ENCODE peak calls at places on chromosomes 16 and 17, in seven cellular contexts. H is RWPE2, F is AG09319, D is PC-3, Z is GM20000, Q is A549, O is AG10803. V is an unnamed sample.

GRCh38 chr16:69112285-69113129 is 7.1 kb downstream of the HAS3 start:
- DNase-seq in Z (peak), H (peak), O (peak), Q (peak), D (peak), F (no peak), V (no peak)

GRCh38 chr17:46815474-46816353 is 2.8 kb downstream of the WNT3 start:
- DNase-seq in D (no peak), F (no peak), H (no peak), O (no peak), Q (no peak), Z (no peak), V (no peak)

GRCh38 chr16:14602443-14602963 is 27.6 kb downstream of the PARN start:
- DNase-seq in Q (no peak), H (no peak), D (no peak), O (no peak), F (no peak), Z (no peak), V (no peak)

GRCh38 chr16:10541396-10541795 is 39.0 kb downstream of the EMP2 start:
- DNase-seq in Z (no peak), H (no peak), F (no peak), D (no peak), O (no peak), Q (no peak), V (no peak)

GRCh38 chr17:4895676-4896331 is 3.5 kb upstream of the C17orf107 start:
- DNase-seq in Q (no peak), F (no peak), D (no peak), O (no peak), Z (no peak), H (no peak), V (no peak)

GRCh38 chr17:71192848-71193247 is 928.0 kb upstream of the SOX9 start:
- DNase-seq in Q (no peak), H (no peak), D (no peak), O (no peak), Z (no peak), F (no peak), V (no peak)

GRCh38 chr17:80263253-80264047 is 2.8 kb downstream of the RNF213 start:
- DNase-seq in Q (peak), D (no peak), H (no peak), F (peak), O (peak), Z (peak), V (peak)

GRCh38 chr17:70713694-70714093 is 544.4 kb downstream of the KCNJ2 start:
- DNase-seq in H (no peak), O (no peak), F (no peak), D (no peak), Q (no peak), Z (no peak), V (no peak)

GRCh38 chr17:17179371-17179827 is 26.7 kb downstream of the PLD6 start:
- DNase-seq in Z (peak), Q (no peak), H (no peak), D (no peak), O (no peak), F (no peak), V (peak)

GRCh38 chr17:78362671-78363070 is 2.8 kb upstream of the SOCS3 start:
- DNase-seq in Z (no peak), F (no peak), D (no peak), Q (no peak), O (no peak), H (no peak), V (no peak)

GRCh38 chr17:78362232-78362631 is 2.4 kb upstream of the SOCS3 start:
- DNase-seq in D (no peak), O (no peak), Z (no peak), H (no peak), F (no peak), Q (no peak), V (no peak)

GRCh38 chr17:78366109-78366848 is 6.4 kb upstream of the SOCS3 start:
- DNase-seq in Z (no peak), H (no peak), D (no peak), F (no peak), Q (no peak), O (no peak), V (no peak)

GRCh38 chr17:78365561-78366108 is 5.8 kb upstream of the SOCS3 start:
- DNase-seq in Q (no peak), F (no peak), O (no peak), Z (no peak), H (no peak), D (no peak), V (no peak)

GRCh38 chr17:78364436-78365281 is 4.8 kb upstream of the SOCS3 start:
- DNase-seq in O (no peak), Z (no peak), D (no peak), F (no peak), Q (no peak), H (no peak), V (no peak)
- TF ChIP-seq CTCF in O (no peak), Z (no peak), D (no peak), F (no peak), Q (no peak), H (no peak), V (no peak)

GRCh38 chr16:31700530-31701388 is 172.8 kb upstream of the ZNF267 start:
- DNase-seq in H (peak), Z (peak), D (no peak), O (peak), Q (peak), F (no peak), V (no peak)
- TF ChIP-seq CTCF in H (no peak), Z (no peak), D (no peak), O (peak), Q (no peak), F (peak), V (peak)

GRCh38 chr17:78736526-78737079 is 45.5 kb downstream of the CYTH1 start:
- DNase-seq in Z (peak), O (no peak), D (peak), F (no peak), Q (peak), H (peak), V (peak)
- TF ChIP-seq CTCF in Z (no peak), O (no peak), D (no peak), F (no peak), Q (no peak), H (no peak), V (peak)

GRCh38 chr16:46855389-46855788 is 24.4 kb upstream of the C16orf87 start:
- DNase-seq in Z (no peak), Q (no peak), F (no peak), O (no peak), D (no peak), H (no peak), V (no peak)

GRCh38 chr16:46852130-46852529 is 21.1 kb upstream of the C16orf87 start:
- DNase-seq in Z (no peak), F (no peak), D (no peak), Q (no peak), H (no peak), O (no peak), V (no peak)

GRCh38 chr16:46850619-46851555 is 19.9 kb upstream of the C16orf87 start:
- DNase-seq in H (no peak), D (no peak), O (no peak), F (no peak), Z (peak), Q (no peak), V (no peak)

GRCh38 chr16:46854846-46855245 is 23.9 kb upstream of the C16orf87 start:
- DNase-seq in O (no peak), H (no peak), Z (no peak), Q (no peak), D (no peak), F (no peak), V (no peak)

DNA sequence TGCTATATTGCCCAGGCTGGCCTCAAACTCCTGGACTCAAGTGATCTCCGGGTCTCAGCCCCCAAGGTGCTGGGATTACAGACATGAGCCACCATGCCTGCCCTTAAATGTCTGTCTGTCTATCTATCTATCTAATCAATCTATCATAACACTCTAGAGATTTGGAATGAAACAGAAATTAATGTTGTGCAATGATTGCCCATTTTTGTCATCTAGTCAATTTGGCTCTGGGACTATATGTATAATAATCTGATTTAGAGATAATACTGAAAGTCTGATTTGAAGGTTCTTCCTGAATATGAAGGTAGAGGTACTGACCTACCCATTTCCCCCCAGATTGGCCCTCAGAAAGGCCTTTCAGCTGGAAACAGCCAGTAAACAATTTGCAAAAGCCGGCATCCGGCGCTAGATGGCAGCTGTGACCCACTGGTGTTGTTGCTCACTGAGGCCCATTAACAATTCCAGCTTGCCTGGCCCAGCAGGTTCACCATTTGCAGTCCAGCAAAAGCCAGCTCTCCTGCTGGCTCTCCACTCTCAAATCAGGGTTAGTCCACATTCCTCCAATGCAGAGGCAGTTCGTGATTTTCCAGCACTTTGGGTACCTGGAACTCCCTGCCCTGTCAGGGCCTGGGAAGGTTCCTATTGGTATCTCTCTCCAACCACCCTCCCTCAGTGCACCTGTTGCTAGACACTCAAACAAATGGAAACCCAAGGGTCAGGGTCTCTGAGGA is 22.9 kb upstream of the C16orf87 start:
- DNase-seq in O (peak), Z (peak), F (peak), Q (peak), H (no peak), D (peak), V (no peak)
- TF ChIP-seq CTCF in O (peak), Z (peak), F (peak), Q (peak), H (peak), D (peak), V (peak)

DNA sequence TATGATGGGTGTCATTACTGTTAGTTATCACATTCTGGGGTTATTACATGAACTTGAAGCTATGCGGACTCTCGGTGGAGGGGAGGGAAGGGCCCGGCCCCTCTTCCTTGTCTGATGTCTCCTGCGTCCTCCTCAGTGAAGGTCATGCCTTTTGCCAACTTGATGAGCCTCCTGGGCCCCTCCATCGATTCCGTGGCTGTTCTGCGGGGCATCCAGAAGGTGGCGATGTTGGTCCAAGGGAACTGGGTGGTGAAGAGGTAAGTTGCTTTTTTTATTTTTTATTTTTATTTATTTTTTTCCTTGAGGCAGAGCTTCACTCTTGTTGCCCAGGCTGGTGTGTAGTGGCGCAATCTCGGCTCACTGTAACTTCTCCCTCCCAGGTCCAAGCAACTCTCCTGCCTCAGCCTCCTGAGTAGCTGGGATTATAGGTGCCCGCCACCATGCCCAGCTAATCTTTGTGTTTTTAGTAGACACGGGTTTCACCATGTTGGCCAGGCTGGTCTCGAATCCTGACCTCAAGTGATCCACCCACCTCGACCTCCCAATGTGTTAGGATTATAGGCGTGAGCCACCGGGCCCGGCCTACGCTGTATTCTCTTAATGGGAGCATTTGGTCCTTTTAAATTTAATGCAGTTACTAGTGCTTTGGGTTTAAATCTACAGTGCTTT is 21.6 kb downstream of the POLR3E start:
- DNase-seq in H (no peak), Z (peak), F (no peak), D (peak), O (peak), Q (peak), V (no peak)
- TF ChIP-seq CTCF in H (peak), Z (peak), F (peak), D (peak), O (peak), Q (peak), V (peak)

DNA sequence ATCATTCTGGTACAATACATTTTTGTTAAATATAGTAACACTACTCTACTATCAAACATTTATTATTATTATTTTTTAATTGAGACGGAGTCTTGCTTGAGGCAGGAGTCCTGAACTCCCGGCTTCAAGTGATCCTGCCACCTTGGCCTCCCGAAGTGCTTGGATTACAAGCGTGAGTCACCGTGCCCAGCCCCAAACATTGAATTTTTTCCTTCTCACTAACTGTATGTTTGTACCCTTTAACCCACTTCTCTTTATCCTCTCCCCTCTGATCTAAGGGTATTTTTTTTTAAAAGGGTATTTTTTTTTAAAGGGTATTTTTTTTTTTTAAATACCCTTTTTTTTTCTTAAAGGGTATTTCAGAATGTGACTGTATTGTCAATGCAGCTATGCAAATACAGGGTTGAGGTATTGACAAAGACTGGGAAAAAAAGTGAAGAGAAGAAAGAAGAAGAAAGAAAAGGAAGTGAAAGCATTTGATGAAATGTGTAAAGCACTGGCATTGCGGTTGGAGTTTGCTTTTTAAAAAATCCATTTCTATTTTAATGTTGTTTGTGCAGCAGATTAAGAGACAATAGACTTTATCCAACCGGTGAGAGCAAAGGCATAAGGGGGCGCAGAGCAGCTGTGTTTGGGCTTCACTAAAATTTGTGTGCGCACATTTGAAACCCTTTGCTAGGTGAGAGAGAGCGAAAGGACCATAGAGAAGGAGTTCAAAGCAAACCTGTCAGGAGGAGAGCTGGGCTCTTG is 42.3 kb downstream of the SYT17 start:
- DNase-seq in H (no peak), D (peak), O (no peak), F (no peak), Q (peak), Z (peak), V (peak)
- TF ChIP-seq CTCF in H (no peak), D (no peak), O (no peak), F (no peak), Q (no peak), Z (no peak), V (no peak)

DNA sequence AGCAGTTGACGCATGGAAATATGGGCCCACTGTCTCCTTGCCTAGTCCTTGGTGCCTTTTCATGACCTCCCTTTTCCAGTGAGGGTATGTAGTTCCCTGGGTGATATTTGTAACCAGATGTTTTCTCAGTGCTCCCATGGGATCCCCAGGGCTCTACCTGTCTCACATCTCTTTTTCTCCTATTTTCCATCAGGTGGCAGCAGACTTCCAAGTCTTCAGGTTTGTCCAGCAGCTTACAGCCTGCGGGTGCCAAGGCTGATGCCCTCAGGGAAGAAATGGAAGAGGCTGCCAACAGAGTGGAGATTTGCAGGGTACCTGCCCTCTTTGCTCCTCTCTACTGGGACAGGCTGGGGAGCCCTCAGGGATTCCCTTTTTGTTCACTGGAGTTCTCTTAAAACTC is 89.1 kb downstream of the ELAC2 start:
- DNase-seq in Z (no peak), F (no peak), H (no peak), D (peak), Q (peak), O (peak), V (no peak)
- TF ChIP-seq CTCF in Z (no peak), F (peak), H (peak), D (peak), Q (peak), O (peak), V (no peak)

GRCh38 chr16:15886078-15886477 is 2.3 kb downstream of the CEP20 start:
- DNase-seq in Z (no peak), O (no peak), D (no peak), F (no peak), H (no peak), Q (no peak), V (no peak)
- TF ChIP-seq CTCF in Z (no peak), O (no peak), D (no peak), F (no peak), H (no peak), Q (no peak), V (no peak)